ENCODE peak calls at places on chromosomes 3 and 15, in seven cellular contexts. One of them, this sample, is unnamed.

GRCh38 chr15:56817690-56818089 is 84.4 kb upstream of the ZNF280D start:
- DNase-seq in GM23248: no peak
- DNase-seq in PC-3: no peak
- DNase-seq in GM23338: no peak
- DNase-seq in MM.1S: no peak
- DNase-seq in neural progenitor cell: no peak
- DNase-seq in HCT116: no peak
- DNase-seq in this sample: no peak

GRCh38 chr3:101643861-101644613 is 32.9 kb downstream of the ZBTB11 start:
- DNase-seq in GM23248: peak; percentile 70
- DNase-seq in PC-3: peak; percentile 88
- DNase-seq in GM23338: no peak
- DNase-seq in MM.1S: peak; percentile 36
- DNase-seq in neural progenitor cell: no peak
- DNase-seq in HCT116: peak; percentile 4
- DNase-seq in this sample: no peak

GRCh38 chr3:63968612-63969350 is 54.5 kb downstream of the PSMD6 start:
- DNase-seq in GM23248: peak; percentile 52
- DNase-seq in PC-3: no peak
- DNase-seq in GM23338: no peak
- DNase-seq in MM.1S: peak; percentile 42
- DNase-seq in neural progenitor cell: no peak
- DNase-seq in HCT116: no peak
- DNase-seq in this sample: no peak

GRCh38 chr3:155367510-155367909 is 74.0 kb upstream of the STRIT1 start:
- DNase-seq in GM23248: no peak
- DNase-seq in PC-3: no peak
- DNase-seq in GM23338: no peak
- DNase-seq in MM.1S: peak; percentile 45
- DNase-seq in neural progenitor cell: no peak
- DNase-seq in HCT116: no peak
- DNase-seq in this sample: no peak

GRCh38 chr15:53611145-53611920 is 148.1 kb downstream of the WDR72 start:
- DNase-seq in GM23248: no peak
- DNase-seq in PC-3: peak; percentile 21
- DNase-seq in GM23338: peak; percentile 11
- DNase-seq in MM.1S: no peak
- DNase-seq in neural progenitor cell: no peak
- DNase-seq in HCT116: no peak
- DNase-seq in this sample: no peak

GRCh38 chr15:59360305-59360704 is 12.4 kb downstream of the MYO1E start:
- DNase-seq in GM23248: peak; percentile 28
- DNase-seq in PC-3: no peak
- DNase-seq in GM23338: peak; percentile 52
- DNase-seq in MM.1S: no peak
- DNase-seq in neural progenitor cell: no peak
- DNase-seq in HCT116: no peak
- DNase-seq in this sample: no peak

GRCh38 chr3:114770874-114771273 is 376.2 kb downstream of the ZBTB20 start:
- DNase-seq in GM23248: peak; percentile 67
- DNase-seq in PC-3: peak; percentile 50
- DNase-seq in GM23338: no peak
- DNase-seq in MM.1S: no peak
- DNase-seq in neural progenitor cell: no peak
- DNase-seq in HCT116: no peak
- DNase-seq in this sample: no peak

GRCh38 chr3:30476373-30477082 is 129.9 kb upstream of the TGFBR2 start:
- DNase-seq in GM23248: peak; percentile 60
- DNase-seq in PC-3: peak; percentile 92
- DNase-seq in GM23338: no peak
- DNase-seq in MM.1S: no peak
- DNase-seq in neural progenitor cell: no peak
- DNase-seq in HCT116: peak; percentile 28
- DNase-seq in this sample: no peak

GRCh38 chr3:10519236-10519635 is 13.8 kb upstream of the ATP2B2 start:
- DNase-seq in GM23248: no peak
- DNase-seq in PC-3: no peak
- DNase-seq in GM23338: no peak
- DNase-seq in MM.1S: no peak
- DNase-seq in neural progenitor cell: no peak
- DNase-seq in HCT116: no peak
- DNase-seq in this sample: no peak

GRCh38 chr15:98689431-98689861 is 41.1 kb downstream of the IGF1R start:
- DNase-seq in GM23248: peak; percentile 75
- DNase-seq in PC-3: peak; percentile 52
- DNase-seq in GM23338: no peak
- DNase-seq in MM.1S: no peak
- DNase-seq in neural progenitor cell: no peak
- DNase-seq in HCT116: no peak
- DNase-seq in this sample: no peak

GRCh38 chr3:160804762-160805161 is 48.7 kb downstream of the PPM1L start:
- DNase-seq in GM23248: peak; percentile 3
- DNase-seq in PC-3: no peak
- DNase-seq in GM23338: peak; percentile 21
- DNase-seq in MM.1S: no peak
- DNase-seq in neural progenitor cell: no peak
- DNase-seq in HCT116: no peak
- DNase-seq in this sample: no peak
- TF ChIP-seq EZH2phosphoT487 in GM23248: no peak
- TF ChIP-seq EZH2phosphoT487 in PC-3: no peak
- TF ChIP-seq EZH2phosphoT487 in GM23338: no peak
- TF ChIP-seq EZH2phosphoT487 in MM.1S: no peak
- TF ChIP-seq EZH2phosphoT487 in neural progenitor cell: no peak
- TF ChIP-seq EZH2phosphoT487 in HCT116: no peak
- TF ChIP-seq EZH2phosphoT487 in this sample: no peak

DNA sequence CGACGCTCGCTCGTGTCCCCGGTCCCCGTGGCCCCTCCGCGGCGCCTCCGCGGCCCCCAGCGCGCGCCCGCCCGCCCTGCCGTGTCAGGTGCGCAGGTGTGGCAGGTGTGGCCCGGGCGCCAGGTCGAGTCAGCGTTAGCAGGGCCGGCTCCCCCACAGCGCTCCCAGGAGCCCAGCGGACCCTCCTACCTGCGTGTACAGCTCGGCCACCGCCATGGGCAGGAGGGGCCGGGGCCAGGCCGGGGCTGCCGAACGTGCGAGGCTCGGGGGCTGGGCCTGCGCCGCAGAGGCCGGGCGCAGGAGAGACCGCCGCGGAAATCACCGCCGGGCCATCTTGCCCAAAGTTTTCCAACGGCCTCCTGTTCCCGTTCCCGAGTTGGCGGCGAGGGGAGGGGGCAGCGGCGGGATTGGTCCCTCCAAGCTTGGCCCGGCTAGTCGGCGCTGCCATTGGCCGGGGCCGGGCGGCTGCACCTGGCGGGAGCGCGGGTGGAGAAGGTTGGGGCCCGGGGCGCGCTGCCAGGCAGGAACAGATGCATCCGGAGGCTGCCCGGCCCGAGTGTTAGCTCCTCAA is at the start of gene MYO5C:
- DNase-seq in GM23248: peak; percentile 16
- DNase-seq in PC-3: peak; percentile 88
- DNase-seq in GM23338: peak; percentile 95
- DNase-seq in MM.1S: peak; percentile 48
- DNase-seq in neural progenitor cell: peak; percentile 87
- DNase-seq in HCT116: peak; percentile 64
- DNase-seq in this sample: peak; percentile 85
- TF ChIP-seq EZH2 in GM23248: no peak
- TF ChIP-seq EZH2 in PC-3: no peak
- TF ChIP-seq EZH2 in GM23338: no peak
- TF ChIP-seq EZH2 in MM.1S: no peak
- TF ChIP-seq EZH2 in neural progenitor cell: no peak
- TF ChIP-seq EZH2 in HCT116: no peak
- TF ChIP-seq EZH2 in this sample: no peak

GRCh38 chr15:63491116-63491817 is 13.1 kb upstream of the USP3 start:
- DNase-seq in GM23248: peak; percentile 52
- DNase-seq in PC-3: no peak
- DNase-seq in GM23338: no peak
- DNase-seq in MM.1S: no peak
- DNase-seq in neural progenitor cell: no peak
- DNase-seq in HCT116: no peak
- DNase-seq in this sample: no peak
- H3K27ac ChIP-seq in GM23248: no peak overlapping the region
- H3K27ac ChIP-seq in PC-3: no peak overlapping the region
- H3K27ac ChIP-seq in GM23338: no peak overlapping the region
- H3K27ac ChIP-seq in MM.1S: no peak overlapping the region
- H3K27ac ChIP-seq in neural progenitor cell: no peak overlapping the region
- H3K27ac ChIP-seq in HCT116: no peak overlapping the region
- H3K27ac ChIP-seq in this sample: no peak overlapping the region

GRCh38 chr15:78800806-78801205 is 10.5 kb downstream of the ADAMTS7 start:
- DNase-seq in GM23248: no peak
- DNase-seq in PC-3: no peak
- DNase-seq in GM23338: peak; percentile 37
- DNase-seq in MM.1S: no peak
- DNase-seq in neural progenitor cell: no peak
- DNase-seq in HCT116: no peak
- DNase-seq in this sample: no peak

GRCh38 chr15:78795043-78795442 is 16.2 kb downstream of the ADAMTS7 start:
- DNase-seq in GM23248: no peak
- DNase-seq in PC-3: no peak
- DNase-seq in GM23338: no peak
- DNase-seq in MM.1S: no peak
- DNase-seq in neural progenitor cell: no peak
- DNase-seq in HCT116: no peak
- DNase-seq in this sample: no peak

GRCh38 chr15:78804391-78804792 is 6.9 kb downstream of the ADAMTS7 start:
- DNase-seq in GM23248: no peak
- DNase-seq in PC-3: no peak
- DNase-seq in GM23338: peak; percentile 65
- DNase-seq in MM.1S: no peak
- DNase-seq in neural progenitor cell: peak; percentile 72
- DNase-seq in HCT116: no peak
- DNase-seq in this sample: no peak

GRCh38 chr15:78796510-78796909 is 14.8 kb downstream of the ADAMTS7 start:
- DNase-seq in GM23248: no peak
- DNase-seq in PC-3: no peak
- DNase-seq in GM23338: no peak
- DNase-seq in MM.1S: no peak
- DNase-seq in neural progenitor cell: no peak
- DNase-seq in HCT116: no peak
- DNase-seq in this sample: no peak

DNA sequence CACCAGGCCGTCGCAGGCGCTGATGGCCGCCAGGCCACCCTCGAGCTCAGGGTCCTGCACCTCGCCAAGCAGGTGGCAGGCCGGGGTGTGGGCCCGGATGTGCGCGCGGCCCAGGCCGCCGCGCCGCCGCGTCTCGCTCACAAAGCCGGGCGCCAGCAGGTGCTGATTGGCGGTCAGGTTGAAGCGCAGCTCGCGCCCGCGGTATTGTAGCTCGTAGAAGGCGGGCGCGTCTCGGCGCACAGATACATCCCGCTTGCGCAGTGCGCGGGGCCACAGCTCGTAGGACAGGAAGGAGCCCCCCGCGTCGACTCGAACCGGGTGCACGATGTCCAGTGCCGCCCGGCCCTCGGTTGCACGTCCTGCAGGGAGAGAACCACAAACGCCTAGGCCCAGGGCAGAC is 11.1 kb downstream of the ADAMTS7 start:
- DNase-seq in GM23248: no peak
- DNase-seq in PC-3: no peak
- DNase-seq in GM23338: no peak
- DNase-seq in MM.1S: no peak
- DNase-seq in neural progenitor cell: no peak
- DNase-seq in HCT116: no peak
- DNase-seq in this sample: no peak
- TF ChIP-seq EZH2phosphoT487 in GM23248: no peak
- TF ChIP-seq EZH2phosphoT487 in PC-3: no peak
- TF ChIP-seq EZH2phosphoT487 in GM23338: no peak
- TF ChIP-seq EZH2phosphoT487 in MM.1S: no peak
- TF ChIP-seq EZH2phosphoT487 in neural progenitor cell: no peak
- TF ChIP-seq EZH2phosphoT487 in HCT116: no peak
- TF ChIP-seq EZH2phosphoT487 in this sample: no peak

DNA sequence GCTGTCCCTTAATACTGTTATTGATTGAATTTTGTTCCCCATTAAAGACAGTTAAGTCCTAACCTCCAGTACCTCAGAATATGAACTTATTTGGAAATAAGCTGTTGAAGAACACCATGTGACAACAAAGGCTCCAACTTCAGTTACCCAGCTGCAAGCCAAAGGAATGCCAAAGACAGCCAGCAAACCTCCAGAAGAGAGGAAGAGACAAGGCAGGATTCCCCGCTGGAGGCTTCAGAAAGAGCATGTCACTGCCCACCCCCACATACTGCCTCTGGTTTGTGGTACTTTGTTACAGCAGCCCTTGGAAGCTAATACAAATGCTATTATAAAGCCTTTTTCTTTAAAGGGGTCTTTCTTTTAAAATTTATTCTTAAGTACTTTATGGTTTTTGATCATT is 18.4 kb upstream of the NEK10 start:
- DNase-seq in GM23248: no peak
- DNase-seq in PC-3: no peak
- DNase-seq in GM23338: peak; percentile 55
- DNase-seq in MM.1S: no peak
- DNase-seq in neural progenitor cell: peak; percentile 21
- DNase-seq in HCT116: no peak
- DNase-seq in this sample: no peak
- TF ChIP-seq EZH2 in GM23248: no peak
- TF ChIP-seq EZH2 in PC-3: no peak
- TF ChIP-seq EZH2 in GM23338: no peak
- TF ChIP-seq EZH2 in MM.1S: no peak
- TF ChIP-seq EZH2 in neural progenitor cell: no peak
- TF ChIP-seq EZH2 in HCT116: no peak
- TF ChIP-seq EZH2 in this sample: no peak

DNA sequence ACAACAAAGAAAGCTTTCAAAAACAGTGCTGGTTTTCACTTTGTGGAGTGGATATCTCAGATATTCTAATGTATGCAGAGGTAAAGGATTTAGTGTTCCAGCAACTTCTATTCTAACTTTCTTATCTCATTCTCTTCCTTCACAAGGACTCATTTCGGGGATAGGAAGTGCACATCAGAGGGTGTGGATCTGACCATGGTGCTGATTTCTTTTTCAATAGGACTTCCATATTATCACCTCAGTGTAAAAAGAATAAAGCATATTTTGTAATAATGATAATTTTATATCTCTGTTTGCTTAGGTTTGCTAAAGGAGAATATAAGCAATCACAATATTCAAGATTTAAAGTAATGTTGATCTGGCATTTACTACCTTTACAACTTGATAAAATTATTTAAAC is 12.5 kb upstream of the CADM2 start:
- DNase-seq in GM23248: no peak
- DNase-seq in PC-3: peak; percentile 29
- DNase-seq in GM23338: peak; percentile 54
- DNase-seq in MM.1S: peak; percentile 27
- DNase-seq in neural progenitor cell: peak; percentile 23
- DNase-seq in HCT116: no peak
- DNase-seq in this sample: peak; percentile 26
- H3K27ac ChIP-seq in GM23248: no peak overlapping the region
- H3K27ac ChIP-seq in PC-3: no peak overlapping the region
- H3K27ac ChIP-seq in GM23338: no peak overlapping the region
- H3K27ac ChIP-seq in MM.1S: no peak overlapping the region
- H3K27ac ChIP-seq in neural progenitor cell: no peak overlapping the region
- H3K27ac ChIP-seq in HCT116: no peak overlapping the region
- H3K27ac ChIP-seq in this sample: no peak overlapping the region

This sample was measured in hepatocyte.